ENCODE peak calls at places on chromosomes 3 and 15, in four cellular contexts. W is H9, M is mesenchymal stem cell, O is IMR-90. U is an unnamed sample.

GRCh38 chr3:138974467-138974866 is 27.4 kb downstream of the FOXL2NB start:
- DNase-seq in W (no peak), M (no peak), O (peak; percentile 13), U (no peak)

GRCh38 chr3:177126015-177126773 is 71.1 kb downstream of the TBL1XR1 start:
- DNase-seq in W (no peak), M (no peak), O (peak; percentile 90), U (no peak)

GRCh38 chr3:107643038-107643883 is 120.5 kb downstream of the BBX start:
- DNase-seq in W (no peak), M (no peak), O (no peak), U (no peak)

GRCh38 chr3:172129868-172130751 is 90.7 kb downstream of the FNDC3B start:
- DNase-seq in W (no peak), M (peak; percentile 98), O (peak; percentile 99), U (no peak)

GRCh38 chr3:53238051-53238850 is 17.6 kb downstream of the TKT start:
- DNase-seq in W (no peak), M (peak; percentile 93), O (peak; percentile 97), U (no peak)

GRCh38 chr3:46135475-46135874 is 72.6 kb downstream of the CCR1 start:
- DNase-seq in W (no peak), M (no peak), O (no peak), U (no peak)

GRCh38 chr3:111538687-111539086 is 3.3 kb upstream of the CD96 start:
- DNase-seq in W (no peak), M (peak; percentile 89), O (peak; percentile 72), U (no peak)

GRCh38 chr3:66472313-66473134 is 28.3 kb downstream of the LRIG1 start:
- DNase-seq in W (no peak), M (peak; percentile 87), O (peak; percentile 88), U (no peak)

GRCh38 chr3:62142280-62142679 is 231.1 kb downstream of the FEZF2 start:
- DNase-seq in W (no peak), M (no peak), O (no peak), U (no peak)

GRCh38 chr3:186724911-186725310 is 7.8 kb downstream of the KNG1 start:
- DNase-seq in W (peak; percentile 41), M (no peak), O (no peak), U (no peak)

GRCh38 chr3:121895121-121895520 is 920 bp downstream of the SLC15A2 start:
- DNase-seq in W (no peak), M (no peak), O (no peak), U (no peak)

GRCh38 chr3:141553055-141553454 is 66.2 kb downstream of the RASA2 start:
- DNase-seq in W (no peak), M (no peak), O (no peak), U (no peak)

GRCh38 chr15:24865300-24865699 is 89.5 kb upstream of the SNRPN start:
- DNase-seq in W (no peak), M (peak; percentile 30), O (peak; percentile 16), U (no peak)

GRCh38 chr15:45112592-45113379 is 1.2 kb downstream of the DUOX2 start:
- DNase-seq in W (peak; percentile 47), M (no peak), O (no peak), U (no peak)

GRCh38 chr3:144590854-144591253 is 619.2 kb downstream of the DIPK2A start:
- DNase-seq in W (no peak), M (peak; percentile 77), O (peak; percentile 94), U (no peak)

GRCh38 chr15:98231696-98232440 is 271.4 kb downstream of the ARRDC4 start:
- DNase-seq in W (no peak), M (peak; percentile 18), O (no peak), U (no peak)

GRCh38 chr15:42696626-42697025 is 40.3 kb downstream of the CDAN1 start:
- DNase-seq in W (no peak), M (no peak), O (no peak), U (no peak)

GRCh38 chr15:62902821-62903220 is 139.7 kb upstream of the TPM1 start:
- DNase-seq in W (peak; percentile 63), M (no peak), O (no peak), U (no peak)

GRCh38 chr3:54008099-54008498 is 114.3 kb upstream of the CACNA2D3 start:
- DNase-seq in W (no peak), M (no peak), O (no peak), U (no peak)

GRCh38 chr15:81410318-81410753 is 36.3 kb upstream of the TMC3 start:
- DNase-seq in W (peak; percentile 75), M (peak; percentile 66), O (peak; percentile 74), U (peak; percentile 76)

GRCh38 chr3:94069242-94069813 is 6.5 kb downstream of the NSUN3 start:
- DNase-seq in W (no peak), M (peak; percentile 40), O (peak; percentile 39), U (no peak)

GRCh38 chr3:59606638-59607262 is 556.9 kb upstream of the CFAP20DC start:
- DNase-seq in W (no peak), M (no peak), O (no peak), U (no peak)

GRCh38 chr3:148718982-148719862 is 21.5 kb downstream of the AGTR1 start:
- DNase-seq in W (peak; percentile 35), M (no peak), O (peak; percentile 32), U (no peak)

GRCh38 chr15:43517354-43518072 is at the start of gene MAP1A:
- DNase-seq in W (peak; percentile 77), M (peak; percentile 83), O (peak; percentile 71), U (no peak)

GRCh38 chr15:100457201-100457600 is 71.5 kb downstream of the CERS3 start:
- DNase-seq in W (no peak), M (peak; percentile 36), O (peak; percentile 21), U (peak; percentile 1)

GRCh38 chr15:20348291-20348899 is 193.2 kb downstream of the GOLGA6L6 start:
- DNase-seq in W (peak; percentile 23), M (no peak), O (no peak), U (no peak)

GRCh38 chr3:129587559-129588210 is 18.8 kb downstream of the PLXND1 start:
- DNase-seq in W (no peak), M (no peak), O (no peak), U (no peak)

GRCh38 chr15:78329625-78330024 is 10.5 kb upstream of the CRABP1 start:
- DNase-seq in W (no peak), M (no peak), O (peak; percentile 17), U (no peak)

GRCh38 chr15:83322061-83322460 is 37.6 kb upstream of the BNC1 start:
- DNase-seq in W (no peak), M (peak; percentile 41), O (peak; percentile 15), U (no peak)

DNA sequence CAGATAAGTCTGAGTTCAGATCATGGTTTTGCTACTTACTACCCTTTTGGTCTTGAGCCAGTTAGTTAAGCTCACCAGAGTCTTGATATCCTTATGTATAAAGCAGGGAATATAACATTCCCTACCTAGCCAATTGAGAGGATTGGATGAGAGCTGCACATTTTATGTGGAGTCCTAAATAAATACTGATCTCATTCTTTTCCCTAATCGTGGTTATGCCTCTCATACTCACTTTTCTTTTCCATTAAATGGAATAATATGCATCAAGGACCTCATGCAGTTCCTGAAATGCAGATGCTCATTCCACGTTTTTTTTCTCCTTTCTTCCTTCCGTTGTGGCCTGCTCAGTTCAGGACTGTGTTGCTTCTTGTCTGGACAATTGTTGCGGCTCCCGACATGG is 90.1 kb downstream of the NFKBIZ start:
- DNase-seq in W (no peak), M (no peak), O (no peak), U (no peak)
- H2BK15ac ChIP-seq in W (no peak overlapping the region), M (no peak overlapping the region), O (peak overlapping the region; percentile 95), U (no peak overlapping the region)

GRCh38 chr3:109336272-109336957 is 931 bp downstream of the DPPA4 start:
- DNase-seq in W (no peak), M (peak; percentile 80), O (peak; percentile 7), U (no peak)

GRCh38 chr3:109337393-109337792 is at the start of gene DPPA4:
- DNase-seq in W (peak; percentile 84), M (peak; percentile 38), O (no peak), U (no peak)

GRCh38 chr3:109338322-109338721 is 976 bp upstream of the DPPA4 start:
- DNase-seq in W (no peak), M (no peak), O (no peak), U (no peak)

GRCh38 chr3:109339186-109339585 is 1.8 kb upstream of the DPPA4 start:
- DNase-seq in W (no peak), M (no peak), O (no peak), U (no peak)

DNA sequence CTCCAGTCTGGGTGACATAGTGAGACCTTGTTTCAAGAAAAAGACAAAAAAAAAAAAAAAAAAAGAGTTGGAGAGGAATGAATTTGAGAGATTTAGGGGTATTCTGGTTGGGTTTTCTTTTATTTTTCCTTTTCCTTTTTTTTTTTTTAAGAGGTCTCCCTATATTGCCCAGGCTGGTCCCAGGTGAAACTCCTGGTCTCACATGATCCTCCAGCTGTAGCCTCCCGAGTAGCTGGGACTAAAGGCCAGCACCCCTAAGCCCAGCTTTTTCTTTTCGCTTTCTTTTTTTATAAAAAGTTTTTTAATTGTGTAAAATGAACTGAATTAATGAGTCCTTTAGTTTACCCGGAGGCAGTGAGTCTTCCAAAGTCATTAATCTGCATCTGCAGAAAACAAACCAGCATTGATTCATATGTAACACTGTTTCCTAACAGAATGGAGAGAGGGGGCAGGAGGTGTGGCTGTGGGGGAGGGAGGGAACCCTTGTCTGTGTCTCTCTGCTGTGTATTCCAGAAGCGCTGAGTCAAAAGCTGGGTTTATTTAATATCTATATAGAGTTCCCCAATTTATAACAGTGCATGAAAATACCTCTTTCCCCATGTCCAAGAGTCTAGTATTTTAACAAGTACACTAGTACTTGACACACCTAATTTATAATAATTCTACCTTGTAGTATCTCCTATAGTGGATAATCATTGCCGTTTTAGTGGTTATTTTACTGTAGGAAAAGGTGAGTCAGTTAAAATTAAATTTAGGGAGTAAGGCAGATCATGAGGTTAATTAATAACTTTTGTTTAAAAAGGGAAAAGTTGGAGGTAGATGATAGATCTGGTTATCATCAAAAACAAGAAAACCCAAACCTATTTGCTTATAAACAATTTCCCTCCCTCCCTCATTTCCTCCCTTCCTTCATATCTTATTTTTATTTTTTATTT is 2.6 kb upstream of the DPPA4 start:
- DNase-seq in W (peak; percentile 55), M (no peak), O (no peak), U (no peak)
- H3K27ac ChIP-seq in W (peak overlapping the region; percentile 26), M (no peak overlapping the region), O (no peak overlapping the region), U (no peak overlapping the region)

GRCh38 chr3:184277366-184277765 is 1.5 kb downstream of the ECE2 start:
- DNase-seq in W (no peak), M (no peak), O (no peak), U (no peak)

GRCh38 chr3:184272269-184272668 is 3.6 kb upstream of the ECE2 start:
- DNase-seq in W (no peak), M (no peak), O (no peak), U (no peak)

GRCh38 chr3:184275302-184275701 is 520 bp upstream of the ECE2 start:
- DNase-seq in W (no peak), M (no peak), O (no peak), U (no peak)

GRCh38 chr3:184275961-184276910 is at the start of gene ECE2:
- DNase-seq in W (no peak), M (no peak), O (no peak), U (no peak)
- H3K23ac ChIP-seq in W (peak within 1 kb of the TSS; percentile 17), M (no peak within 1 kb of the TSS), O (peak within 1 kb of the TSS; percentile 82), U (peak within 1 kb of the TSS; percentile 50)

DNA sequence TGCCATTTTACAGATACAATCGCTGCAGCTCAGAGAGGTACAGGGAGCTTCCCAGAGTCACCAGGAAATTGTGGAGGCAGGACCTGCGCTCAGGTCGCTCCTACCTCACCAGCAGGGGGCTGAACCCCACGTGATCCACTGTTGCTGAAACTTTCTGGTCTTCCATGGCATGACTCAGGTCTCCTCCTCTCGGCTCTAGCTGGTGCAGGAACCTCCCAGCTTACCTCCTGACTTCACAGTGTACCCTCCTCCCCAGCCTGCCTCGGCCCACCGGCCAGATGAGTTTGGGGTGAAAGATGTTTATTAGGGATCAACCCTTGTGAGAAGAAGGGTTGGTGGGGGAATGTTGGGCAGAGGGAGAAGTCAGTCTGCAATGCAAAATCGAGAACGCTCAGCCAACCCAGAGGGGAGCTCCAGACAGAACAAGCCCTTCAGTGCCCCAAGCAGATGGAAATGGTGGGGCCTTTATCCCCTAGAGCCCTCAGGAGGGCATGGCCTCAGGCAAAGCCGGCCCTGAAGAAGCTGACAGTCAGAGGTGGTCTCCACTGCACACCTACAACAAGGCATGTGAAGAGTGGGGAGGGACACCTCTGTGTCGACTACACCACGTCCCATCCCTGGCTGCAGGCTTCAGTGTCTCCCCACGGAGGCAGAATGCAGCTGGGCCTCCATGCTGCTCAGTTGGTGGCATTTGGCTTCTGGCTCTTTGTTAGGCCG is 118.6 kb upstream of the PRR20G start:
- DNase-seq in W (peak; percentile 61), M (no peak), O (peak; percentile 2), U (no peak)
- H2BK15ac ChIP-seq in W (no peak overlapping the region), M (no peak overlapping the region), O (no peak overlapping the region), U (peak overlapping the region; percentile 81)

U was measured in neuronal stem cell.